ENCODE peak calls at places on chromosomes 1 and 21, in four cellular contexts. One of them, this sample, is unnamed. For H3K4me1, the result is how much of the 10 kb centered on the place peaks cover.

GRCh38 chr1:116485071-116485735 is 85.6 kb downstream of the CD58 start:
- DNase-seq in GM12878: no peak
- DNase-seq in HepG2: peak
- DNase-seq in H1: peak
- DNase-seq in this sample: peak

GRCh38 chr1:114490235-114490634 is 20.8 kb downstream of the TRIM33 start:
- DNase-seq in GM12878: no peak
- DNase-seq in HepG2: no peak
- DNase-seq in H1: no peak
- DNase-seq in this sample: no peak

GRCh38 chr1:89894210-89894668 is 73.4 kb downstream of the LRRC8D start:
- DNase-seq in GM12878: no peak
- DNase-seq in HepG2: no peak
- DNase-seq in H1: no peak
- DNase-seq in this sample: no peak

GRCh38 chr1:59126361-59126760 is 170.5 kb upstream of the FGGY start:
- DNase-seq in GM12878: no peak
- DNase-seq in HepG2: no peak
- DNase-seq in H1: no peak
- DNase-seq in this sample: no peak

GRCh38 chr1:37034301-37035013 is at the start of gene GRIK3:
- DNase-seq in GM12878: no peak
- DNase-seq in HepG2: no peak
- DNase-seq in H1: peak
- DNase-seq in this sample: no peak

GRCh38 chr1:164858233-164858632 is 299.2 kb downstream of the PBX1 start:
- DNase-seq in GM12878: no peak
- DNase-seq in HepG2: no peak
- DNase-seq in H1: no peak
- DNase-seq in this sample: no peak

GRCh38 chr1:52423771-52424170 is 19.4 kb downstream of the PRPF38A start:
- DNase-seq in GM12878: no peak
- DNase-seq in HepG2: no peak
- DNase-seq in H1: no peak
- DNase-seq in this sample: no peak

GRCh38 chr1:91712981-91713841 is 172.7 kb downstream of the TGFBR3 start:
- DNase-seq in GM12878: peak
- DNase-seq in HepG2: no peak
- DNase-seq in H1: no peak
- DNase-seq in this sample: no peak

GRCh38 chr1:12556368-12556930 is 61.6 kb downstream of the DHRS3 start:
- DNase-seq in GM12878: no peak
- DNase-seq in HepG2: no peak
- DNase-seq in H1: no peak
- DNase-seq in this sample: peak

GRCh38 chr1:85581138-85581801 is 709 bp downstream of the CCN1 start:
- DNase-seq in GM12878: no peak
- DNase-seq in HepG2: peak
- DNase-seq in H1: peak
- DNase-seq in this sample: no peak

GRCh38 chr1:173682174-173682573 is 12.5 kb upstream of the ANKRD45 start:
- DNase-seq in GM12878: no peak
- DNase-seq in HepG2: no peak
- DNase-seq in H1: no peak
- DNase-seq in this sample: no peak

GRCh38 chr1:216462061-216462775 is 39.0 kb upstream of the USH2A start:
- DNase-seq in GM12878: no peak
- DNase-seq in HepG2: no peak
- DNase-seq in H1: no peak
- DNase-seq in this sample: no peak

GRCh38 chr1:41915786-41916571 is 2.7 kb downstream of the HIVEP3 start:
- DNase-seq in GM12878: no peak
- DNase-seq in HepG2: no peak
- DNase-seq in H1: no peak
- DNase-seq in this sample: no peak

DNA sequence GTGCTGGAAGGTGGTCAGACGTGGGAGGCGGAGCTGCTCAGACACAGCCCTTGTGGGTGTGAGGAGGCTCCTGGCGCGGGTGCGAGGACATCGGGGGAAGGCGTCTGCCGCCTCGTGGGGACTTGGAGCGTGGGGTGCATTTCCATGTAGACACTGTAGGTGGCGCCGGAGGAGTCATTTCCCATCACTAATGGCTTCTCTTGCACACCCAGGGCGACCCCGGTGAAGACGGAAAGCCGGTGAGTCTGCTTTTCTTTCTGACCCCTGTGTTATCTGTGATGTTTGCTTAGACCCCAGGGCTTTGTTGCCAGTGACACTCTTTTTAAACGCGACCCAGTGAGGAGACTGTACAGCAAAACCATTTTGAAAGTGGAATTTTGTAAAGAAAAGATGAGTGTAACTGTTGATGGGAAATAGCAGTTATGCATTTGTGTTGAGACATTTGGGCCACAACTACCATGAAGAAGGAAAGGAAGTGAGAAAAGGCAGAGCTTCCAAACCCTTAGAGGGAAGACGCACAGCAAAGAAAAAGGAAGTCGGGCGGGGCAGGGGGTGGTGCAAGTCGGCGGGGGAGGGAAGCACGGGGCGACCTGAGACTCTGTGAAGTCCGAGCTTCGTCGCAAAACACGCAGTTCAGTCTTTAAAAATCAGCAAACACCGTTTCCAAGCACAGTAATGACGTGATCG is 64.0 kb downstream of the SLC19A1 start:
- DNase-seq in GM12878: no peak
- DNase-seq in HepG2: peak
- DNase-seq in H1: peak
- DNase-seq in this sample: peak
- TF ChIP-seq SUZ12 in GM12878: no peak
- TF ChIP-seq SUZ12 in HepG2: no peak
- TF ChIP-seq SUZ12 in H1: no peak
- TF ChIP-seq SUZ12 in this sample: no peak

GRCh38 chr1:181508486-181509165 is 25.3 kb downstream of the CACNA1E start:
- DNase-seq in GM12878: peak
- DNase-seq in HepG2: no peak
- DNase-seq in H1: no peak
- DNase-seq in this sample: no peak
- TF ChIP-seq ZNF274 in GM12878: no peak
- TF ChIP-seq ZNF274 in HepG2: no peak
- TF ChIP-seq ZNF274 in H1: no peak
- TF ChIP-seq ZNF274 in this sample: no peak

GRCh38 chr1:107920999-107921398 is 44.0 kb downstream of the VAV3 start:
- DNase-seq in GM12878: no peak
- DNase-seq in HepG2: no peak
- DNase-seq in H1: no peak
- DNase-seq in this sample: no peak

GRCh38 chr1:107927815-107928214 is 37.2 kb downstream of the VAV3 start:
- DNase-seq in GM12878: no peak
- DNase-seq in HepG2: no peak
- DNase-seq in H1: no peak
- DNase-seq in this sample: no peak

GRCh38 chr1:107930292-107930691 is 34.7 kb downstream of the VAV3 start:
- DNase-seq in GM12878: no peak
- DNase-seq in HepG2: no peak
- DNase-seq in H1: no peak
- DNase-seq in this sample: no peak

GRCh38 chr1:107925565-107925964 is 39.4 kb downstream of the VAV3 start:
- DNase-seq in GM12878: no peak
- DNase-seq in HepG2: no peak
- DNase-seq in H1: no peak
- DNase-seq in this sample: no peak

DNA sequence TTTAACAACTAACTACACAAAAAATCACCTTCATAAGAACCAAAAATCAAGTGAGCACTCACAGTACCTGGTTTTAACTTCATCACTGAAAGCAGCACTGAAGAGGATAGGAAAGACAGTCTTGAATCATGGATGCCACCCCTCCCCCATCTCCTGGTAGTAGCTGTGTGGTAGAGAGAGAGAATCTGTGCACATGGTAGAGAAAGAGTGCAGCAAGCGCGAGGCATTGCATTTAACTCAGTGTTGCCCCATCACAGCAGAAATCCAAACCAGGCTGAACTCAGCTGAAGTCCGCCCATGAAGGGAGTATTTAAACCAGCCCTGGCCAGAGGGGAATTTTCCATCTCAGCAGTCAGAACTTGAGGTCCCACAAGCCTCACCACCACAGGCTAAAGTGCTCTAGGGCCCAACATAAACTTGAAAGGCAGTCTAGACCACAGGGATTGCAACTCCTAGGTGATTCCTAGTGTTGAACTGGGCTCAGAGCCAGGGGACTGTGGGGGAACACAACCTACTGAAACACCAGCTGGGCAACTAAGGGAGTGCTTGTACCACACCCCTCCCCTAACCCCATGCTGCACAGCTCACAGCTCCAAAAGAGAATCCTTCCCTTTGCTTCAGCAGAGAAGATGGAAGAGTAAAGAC is 38.4 kb downstream of the VAV3 start:
- DNase-seq in GM12878: no peak
- DNase-seq in HepG2: no peak
- DNase-seq in H1: no peak
- DNase-seq in this sample: no peak
- H3K4me1 ChIP-seq in GM12878: under half
- H3K4me1 ChIP-seq in HepG2: under half
- H3K4me1 ChIP-seq in H1: under half
- H3K4me1 ChIP-seq in this sample: under half

GRCh38 chr1:44531785-44532566 is 126.9 kb downstream of the RNF220 start:
- DNase-seq in GM12878: peak
- DNase-seq in HepG2: peak
- DNase-seq in H1: no peak
- DNase-seq in this sample: no peak
- TF ChIP-seq SUZ12 in GM12878: no peak
- TF ChIP-seq SUZ12 in HepG2: no peak
- TF ChIP-seq SUZ12 in H1: no peak
- TF ChIP-seq SUZ12 in this sample: no peak

GRCh38 chr1:230255991-230256390 is 170.1 kb downstream of the PGBD5 start:
- DNase-seq in GM12878: no peak
- DNase-seq in HepG2: no peak
- DNase-seq in H1: no peak
- DNase-seq in this sample: no peak
- TF ChIP-seq ZNF274 in GM12878: no peak
- TF ChIP-seq ZNF274 in HepG2: no peak
- TF ChIP-seq ZNF274 in H1: no peak
- TF ChIP-seq ZNF274 in this sample: no peak

GRCh38 chr21:42234026-42234425 is 15.1 kb downstream of the ABCG1 start:
- DNase-seq in GM12878: no peak
- DNase-seq in HepG2: no peak
- DNase-seq in H1: no peak
- DNase-seq in this sample: no peak
- H3K4me1 ChIP-seq in GM12878: half or more
- H3K4me1 ChIP-seq in HepG2: under half
- H3K4me1 ChIP-seq in H1: under half
- H3K4me1 ChIP-seq in this sample: under half

GRCh38 chr1:215263636-215264035 is 181.1 kb downstream of the KCNK2 start:
- DNase-seq in GM12878: no peak
- DNase-seq in HepG2: no peak
- DNase-seq in H1: no peak
- DNase-seq in this sample: no peak

GRCh38 chr1:215262106-215262505 is 179.6 kb downstream of the KCNK2 start:
- DNase-seq in GM12878: no peak
- DNase-seq in HepG2: no peak
- DNase-seq in H1: no peak
- DNase-seq in this sample: no peak

GRCh38 chr1:215264649-215265048 is 182.1 kb downstream of the KCNK2 start:
- DNase-seq in GM12878: no peak
- DNase-seq in HepG2: no peak
- DNase-seq in H1: no peak
- DNase-seq in this sample: no peak

GRCh38 chr1:215257280-215257679 is 174.7 kb downstream of the KCNK2 start:
- DNase-seq in GM12878: no peak
- DNase-seq in HepG2: no peak
- DNase-seq in H1: no peak
- DNase-seq in this sample: no peak

GRCh38 chr1:215260711-215261110 is 178.2 kb downstream of the KCNK2 start:
- DNase-seq in GM12878: no peak
- DNase-seq in HepG2: no peak
- DNase-seq in H1: no peak
- DNase-seq in this sample: no peak
- TF ChIP-seq SUZ12 in GM12878: no peak
- TF ChIP-seq SUZ12 in HepG2: no peak
- TF ChIP-seq SUZ12 in H1: no peak
- TF ChIP-seq SUZ12 in this sample: no peak

GRCh38 chr21:27532081-27532480 is 565.2 kb upstream of the ADAMTS5 start:
- DNase-seq in GM12878: no peak
- DNase-seq in HepG2: peak
- DNase-seq in H1: no peak
- DNase-seq in this sample: no peak

GRCh38 chr21:27534211-27534610 is 567.3 kb upstream of the ADAMTS5 start:
- DNase-seq in GM12878: no peak
- DNase-seq in HepG2: no peak
- DNase-seq in H1: no peak
- DNase-seq in this sample: no peak

GRCh38 chr21:27535188-27535587 is 568.3 kb upstream of the ADAMTS5 start:
- DNase-seq in GM12878: no peak
- DNase-seq in HepG2: no peak
- DNase-seq in H1: no peak
- DNase-seq in this sample: no peak

DNA sequence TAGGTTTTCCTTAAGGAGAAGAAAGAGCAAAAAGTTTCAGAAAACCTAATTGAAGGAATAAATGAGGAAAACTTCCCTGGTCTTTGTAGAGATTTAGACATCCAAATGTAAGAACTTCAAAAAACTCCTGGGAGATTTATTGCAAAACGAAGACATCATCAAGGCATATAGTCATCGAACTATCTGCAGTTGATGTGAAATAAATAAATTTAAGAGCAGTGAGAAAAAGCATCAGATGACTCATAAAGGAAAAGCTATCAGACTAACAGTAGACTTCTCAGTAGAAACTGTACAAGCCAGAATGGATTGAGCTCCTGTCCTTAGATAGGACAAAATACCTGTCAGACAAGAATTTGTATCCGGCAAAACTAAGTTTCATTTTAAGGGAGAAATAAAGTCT is 569.4 kb upstream of the ADAMTS5 start:
- DNase-seq in GM12878: no peak
- DNase-seq in HepG2: no peak
- DNase-seq in H1: no peak
- DNase-seq in this sample: no peak
- TF ChIP-seq ZNF274 in GM12878: no peak
- TF ChIP-seq ZNF274 in HepG2: no peak
- TF ChIP-seq ZNF274 in H1: no peak
- TF ChIP-seq ZNF274 in this sample: no peak

DNA sequence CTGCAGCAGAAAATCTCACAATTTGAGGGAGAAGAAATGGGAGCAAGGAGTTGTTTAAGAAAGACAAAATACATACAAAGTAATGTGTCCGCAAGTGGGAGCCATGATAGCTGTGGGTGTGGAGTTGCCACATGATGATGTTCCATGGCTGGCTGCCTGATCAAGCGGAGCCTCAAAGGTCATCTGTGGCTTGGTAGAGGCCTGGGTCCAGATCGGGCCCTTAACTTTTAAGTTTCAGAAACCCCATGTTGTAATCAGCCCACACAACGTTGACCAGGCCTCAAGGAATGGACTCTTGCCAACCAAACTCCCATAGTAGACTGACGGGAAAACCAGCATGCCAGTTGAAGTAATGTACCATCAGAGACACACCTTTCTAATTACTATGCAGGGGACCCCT is 64.7 kb upstream of the ANGPTL1 start:
- DNase-seq in GM12878: no peak
- DNase-seq in HepG2: no peak
- DNase-seq in H1: peak
- DNase-seq in this sample: no peak
- H3K4me1 ChIP-seq in GM12878: under half
- H3K4me1 ChIP-seq in HepG2: under half
- H3K4me1 ChIP-seq in H1: under half
- H3K4me1 ChIP-seq in this sample: under half

This sample was measured in NT2/D1.